ENCODE peak calls at places on chromosomes 5 and 9, in four cellular contexts. K is tibial nerve, I is right lobe of liver, S is mesothelial cell of epicardium. Q is an unnamed sample.
A peak's percentile ranks its signal among the peaks of the same experiment; 100 is the strongest.

GRCh38 chr5:36950586-36951457 is 74.3 kb downstream of the NIPBL start:
- DNase-seq in K (no peak), I (no peak), S (no peak), Q (no peak)

GRCh38 chr5:152505442-152506042 is 100.5 kb upstream of the NMUR2 start:
- DNase-seq in K (peak; percentile 74), I (peak; percentile 23), S (peak; percentile 48), Q (peak; percentile 34)

GRCh38 chr9:113137196-113138168 is 13.3 kb upstream of the SLC31A2 start:
- DNase-seq in K (no peak), I (peak; percentile 77), S (no peak), Q (no peak)

GRCh38 chr5:96384353-96384752 is 48.7 kb downstream of the PCSK1 start:
- DNase-seq in K (no peak), I (no peak), S (no peak), Q (no peak)

GRCh38 chr5:98621821-98622220 is 151.6 kb upstream of the RGMB start:
- DNase-seq in K (no peak), I (no peak), S (no peak), Q (no peak)

GRCh38 chr9:81410201-81410600 is 279.1 kb downstream of the TLE1 start:
- DNase-seq in K (no peak), I (no peak), S (no peak), Q (no peak)

GRCh38 chr9:131567910-131568309 is 22.6 kb downstream of the PRRT1B start:
- DNase-seq in K (no peak), I (no peak), S (no peak), Q (no peak)

GRCh38 chr9:76905984-76906861 is at the start of gene PRUNE2:
- DNase-seq in K (no peak), I (peak; percentile 20), S (peak; percentile 91), Q (peak; percentile 93)

GRCh38 chr9:73153793-73154227 is 2.1 kb downstream of the ANXA1 start:
- DNase-seq in K (no peak), I (no peak), S (no peak), Q (no peak)

GRCh38 chr5:61051267-61051666 is 106.3 kb downstream of the NDUFAF2 start:
- DNase-seq in K (no peak), I (no peak), S (no peak), Q (no peak)

GRCh38 chr9:106893088-106893487 is 30.1 kb downstream of the ZNF462 start:
- DNase-seq in K (no peak), I (no peak), S (no peak), Q (no peak)

GRCh38 chr5:131382407-131383395 is 118.8 kb downstream of the CDC42SE2 start:
- DNase-seq in K (no peak), I (no peak), S (no peak), Q (no peak)

GRCh38 chr5:109145139-109145538 is 264.6 kb downstream of the PJA2 start:
- DNase-seq in K (no peak), I (no peak), S (no peak), Q (no peak)

GRCh38 chr5:54401515-54401914 is 54.0 kb upstream of the HSPB3 start:
- DNase-seq in K (no peak), I (no peak), S (no peak), Q (no peak)

GRCh38 chr9:33287087-33287490 is 3.2 kb upstream of the NFX1 start:
- DNase-seq in K (peak; percentile 51), I (no peak), S (no peak), Q (no peak)

GRCh38 chr9:136886610-136887597 is 588 bp downstream of the TRAF2 start:
- DNase-seq in K (no peak), I (peak; percentile 52), S (peak; percentile 57), Q (peak; percentile 35)

GRCh38 chr5:181235689-181236366 is 7.9 kb downstream of the RACK1 start:
- DNase-seq in K (no peak), I (no peak), S (no peak), Q (no peak)

GRCh38 chr9:136107155-136107952 is 11.3 kb downstream of the TMEM250 start:
- DNase-seq in K (no peak), I (no peak), S (no peak), Q (no peak)

GRCh38 chr5:180109920-180110319 is 38.4 kb upstream of the RNF130 start:
- DNase-seq in K (no peak), I (no peak), S (no peak), Q (no peak)

GRCh38 chr5:112957970-112958773 is 18.4 kb upstream of the DCP2 start:
- DNase-seq in K (no peak), I (peak; percentile 78), S (no peak), Q (no peak)

GRCh38 chr9:126489604-126490593 is 123.8 kb upstream of the LMX1B start:
- DNase-seq in K (no peak), I (no peak), S (no peak), Q (no peak)

GRCh38 chr5:163565931-163566608 is 60.7 kb downstream of the MAT2B start:
- DNase-seq in K (no peak), I (peak; percentile 46), S (peak; percentile 40), Q (peak; percentile 26)

GRCh38 chr5:119179857-119180641 is 109.2 kb downstream of the DMXL1 start:
- DNase-seq in K (no peak), I (no peak), S (no peak), Q (no peak)

GRCh38 chr5:36073595-36074216 is 7.0 kb upstream of the UGT3A2 start:
- DNase-seq in K (no peak), I (no peak), S (no peak), Q (no peak)

GRCh38 chr9:81829201-81829882 is 98.9 kb upstream of the SPATA31D4 start:
- DNase-seq in K (no peak), I (no peak), S (no peak), Q (no peak)

GRCh38 chr9:75467141-75467540 is 378.8 kb downstream of the OSTF1 start:
- DNase-seq in K (no peak), I (no peak), S (no peak), Q (no peak)

GRCh38 chr9:80498165-80498564 is 926.4 kb downstream of the TLE4 start:
- DNase-seq in K (no peak), I (no peak), S (no peak), Q (no peak)

GRCh38 chr9:34498511-34498910 is 24.3 kb downstream of the ENHO start:
- DNase-seq in K (no peak), I (no peak), S (no peak), Q (no peak)

GRCh38 chr5:114780290-114780689 is 389.4 kb downstream of the TRIM36 start:
- DNase-seq in K (no peak), I (no peak), S (no peak), Q (no peak)

GRCh38 chr9:95316274-95316673 is 1.2 kb downstream of the FANCC start:
- DNase-seq in K (no peak), I (no peak), S (no peak), Q (no peak)

GRCh38 chr5:113140837-113141661 is 164.5 kb downstream of the DCP2 start:
- DNase-seq in K (peak; percentile 42), I (no peak), S (no peak), Q (no peak)

GRCh38 chr9:113998529-113999255 is 79.4 kb downstream of the AMBP start:
- DNase-seq in K (peak; percentile 1), I (no peak), S (peak; percentile 27), Q (no peak)

GRCh38 chr5:178453224-178453623 is 137.0 kb downstream of the COL23A1 start:
- DNase-seq in K (no peak), I (no peak), S (no peak), Q (no peak)

GRCh38 chr5:178454308-178454707 is 135.9 kb downstream of the COL23A1 start:
- DNase-seq in K (no peak), I (no peak), S (no peak), Q (no peak)

GRCh38 chr5:178445534-178445933 is 144.7 kb downstream of the COL23A1 start:
- DNase-seq in K (no peak), I (no peak), S (no peak), Q (no peak)

GRCh38 chr5:178449163-178450060 is 140.8 kb downstream of the COL23A1 start:
- DNase-seq in K (no peak), I (no peak), S (no peak), Q (no peak)

GRCh38 chr5:178450121-178450631 is 140.0 kb downstream of the COL23A1 start:
- DNase-seq in K (no peak), I (no peak), S (no peak), Q (no peak)
- TF ChIP-seq CTCF in K (no peak), I (no peak), S (no peak), Q (no peak)

GRCh38 chr5:146041180-146041789 is 64.1 kb downstream of the PLAC8L1 start:
- DNase-seq in K (no peak), I (no peak), S (no peak), Q (no peak)
- TF ChIP-seq CTCF in K (no peak), I (peak; percentile 33), S (peak; percentile 75), Q (peak; percentile 57)

GRCh38 chr5:132506094-132506692 is 15.6 kb upstream of the IRF1 start:
- DNase-seq in K (no peak), I (no peak), S (no peak), Q (no peak)
- TF ChIP-seq CTCF in K (peak; percentile 26), I (peak; percentile 49), S (no peak), Q (peak; percentile 58)

GRCh38 chr5:150153957-150154617 is 1.6 kb downstream of the PDGFRB start:
- DNase-seq in K (no peak), I (no peak), S (no peak), Q (no peak)

GRCh38 chr5:150156033-150156381 is 362 bp upstream of the PDGFRB start:
- DNase-seq in K (no peak), I (no peak), S (no peak), Q (no peak)

GRCh38 chr5:150153483-150153882 is 2.2 kb downstream of the PDGFRB start:
- DNase-seq in K (no peak), I (no peak), S (no peak), Q (no peak)

GRCh38 chr5:150155258-150156032 is at the start of gene PDGFRB:
- DNase-seq in K (peak; percentile 94), I (no peak), S (peak; percentile 84), Q (no peak)

DNA sequence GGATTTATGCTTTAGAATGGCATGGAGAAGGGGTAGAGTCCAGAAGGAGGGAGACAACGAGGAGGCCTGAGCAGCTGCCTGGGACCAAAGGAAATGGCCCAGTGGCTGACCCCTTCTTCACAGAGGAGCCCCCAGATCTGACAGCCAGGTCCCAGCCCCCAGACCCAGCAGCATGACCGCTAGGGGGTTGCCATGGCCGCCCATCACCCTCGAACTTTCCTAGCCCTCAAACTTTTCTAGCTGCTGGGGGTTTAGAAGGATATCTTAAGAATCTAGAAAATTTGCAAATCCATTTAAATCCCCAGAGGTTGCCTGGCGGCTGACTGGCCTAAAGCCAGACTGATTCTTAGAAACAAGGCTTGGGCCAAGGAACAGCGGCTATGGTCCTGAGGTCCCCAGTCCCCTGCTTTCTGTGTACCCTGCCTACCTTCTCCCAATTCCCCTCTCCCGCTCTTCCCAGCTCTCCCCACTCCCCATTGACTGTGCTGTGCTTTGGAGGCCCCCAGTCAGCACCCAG is 969 bp downstream of the PDGFRB start:
- DNase-seq in K (no peak), I (no peak), S (no peak), Q (no peak)
- TF ChIP-seq CTCF in K (no peak), I (no peak), S (no peak), Q (no peak)

Q was measured in progenitor cell of endocrine pancreas.